ENCODE peak calls at places on chromosomes 6 and 20, in ten cellular contexts. O is NB4, T is right lobe of liver, I is heart left ventricle, W is IMR-90, J is H54, G is transverse colon, R is H1, X is HepG2, D is endothelial cell of umbilical vein. Q is an unnamed sample.

GRCh38 chr20:52166150-52166549 is 25.4 kb downstream of the ZFP64 start:
- DNase-seq in W (no peak), R (no peak), I (no peak), X (no peak), O (no peak), D (no peak), G (no peak), T (no peak), J (no peak), Q (no peak)

GRCh38 chr6:130928993-130929678 is 101.9 kb downstream of the SMLR1 start:
- DNase-seq in G (no peak), D (peak; percentile 75), R (no peak), J (no peak), T (no peak), I (no peak), X (no peak), O (no peak), W (peak; percentile 91), Q (no peak)

GRCh38 chr6:132780770-132781371 is 17.6 kb downstream of the SLC18B1 start:
- DNase-seq in T (no peak), W (peak; percentile 63), I (no peak), D (no peak), O (peak; percentile 28), X (peak; percentile 19), G (no peak), R (no peak), J (no peak), Q (peak; percentile 12)

GRCh38 chr20:51378171-51378928 is 164.2 kb downstream of the NFATC2 start:
- DNase-seq in O (peak; percentile 46), W (no peak), X (no peak), D (no peak), G (no peak), T (no peak), I (no peak), R (no peak), J (no peak), Q (peak; percentile 10)

GRCh38 chr6:37169458-37170272 is at the start of gene PIM1:
- DNase-seq in O (peak; percentile 99), W (peak; percentile 95), R (peak; percentile 92), I (peak; percentile 100), X (peak; percentile 98), T (peak; percentile 100), J (peak; percentile 89), D (peak; percentile 97), G (peak; percentile 99), Q (peak; percentile 100)

GRCh38 chr6:101543796-101544195 is 150.3 kb downstream of the GRIK2 start:
- DNase-seq in R (no peak), J (no peak), X (no peak), T (no peak), O (no peak), I (no peak), W (no peak), D (no peak), G (no peak), Q (no peak)

GRCh38 chr6:80586242-80586641 is 479.8 kb downstream of the BCKDHB start:
- DNase-seq in R (no peak), G (no peak), O (no peak), I (no peak), J (no peak), X (no peak), D (no peak), W (no peak), T (no peak), Q (no peak)

GRCh38 chr6:98946877-98947410 is 802 bp downstream of the FBXL4 start:
- DNase-seq in X (no peak), W (peak; percentile 13), D (no peak), J (no peak), T (peak; percentile 65), O (peak; percentile 49), G (peak; percentile 63), I (no peak), R (no peak), Q (peak; percentile 51)

GRCh38 chr20:5495939-5496338 is 179.2 kb upstream of the PROKR2 start:
- DNase-seq in X (no peak), O (no peak), W (no peak), R (no peak), T (no peak), G (no peak), I (no peak), J (no peak), D (no peak), Q (no peak)

GRCh38 chr20:5497556-5497955 is 180.8 kb upstream of the PROKR2 start:
- DNase-seq in D (no peak), W (no peak), T (no peak), O (no peak), G (no peak), J (no peak), I (no peak), R (no peak), X (no peak), Q (no peak)

GRCh38 chr20:5491463-5491862 is 174.7 kb upstream of the PROKR2 start:
- DNase-seq in T (no peak), R (no peak), X (no peak), I (no peak), J (no peak), D (no peak), W (no peak), G (no peak), O (no peak), Q (no peak)

GRCh38 chr20:5492941-5493340 is 176.2 kb upstream of the PROKR2 start:
- DNase-seq in T (no peak), X (no peak), O (no peak), D (no peak), J (no peak), R (no peak), I (no peak), W (no peak), G (no peak), Q (peak; percentile 8)

GRCh38 chr20:5495026-5495425 is 178.3 kb upstream of the PROKR2 start:
- DNase-seq in O (no peak), X (no peak), D (no peak), G (no peak), T (no peak), I (no peak), J (no peak), W (no peak), R (no peak), Q (no peak)
- TF ChIP-seq POLR2A in O (no peak), X (no peak), D (no peak), G (no peak), T (no peak), I (no peak), J (no peak), W (no peak), R (no peak), Q (no peak)

GRCh38 chr20:63957004-63957689 is 931 bp upstream of the UCKL1 start:
- DNase-seq in J (peak; percentile 87), R (peak; percentile 73), T (peak; percentile 82), O (peak; percentile 92), G (peak; percentile 87), W (peak; percentile 49), X (peak; percentile 85), D (peak; percentile 69), I (peak; percentile 66), Q (peak; percentile 68)

GRCh38 chr20:63955846-63956663 is at the start of gene UCKL1:
- DNase-seq in X (peak; percentile 91), R (no peak), W (peak; percentile 91), D (peak; percentile 93), O (peak; percentile 95), I (peak; percentile 93), G (peak; percentile 94), T (peak; percentile 95), J (peak; percentile 85), Q (peak; percentile 92)

GRCh38 chr20:63955281-63955845 is 853 bp downstream of the UCKL1 start:
- DNase-seq in J (peak; percentile 61), O (peak; percentile 83), I (peak; percentile 58), W (no peak), D (peak; percentile 37), X (peak; percentile 33), T (no peak), G (peak; percentile 56), R (no peak), Q (peak; percentile 75)

GRCh38 chr20:63957690-63958441 is 1.6 kb upstream of the UCKL1 start:
- DNase-seq in I (peak; percentile 55), D (no peak), J (no peak), R (peak; percentile 73), O (peak; percentile 95), T (no peak), G (peak; percentile 89), X (peak; percentile 59), W (peak; percentile 23), Q (no peak)

DNA sequence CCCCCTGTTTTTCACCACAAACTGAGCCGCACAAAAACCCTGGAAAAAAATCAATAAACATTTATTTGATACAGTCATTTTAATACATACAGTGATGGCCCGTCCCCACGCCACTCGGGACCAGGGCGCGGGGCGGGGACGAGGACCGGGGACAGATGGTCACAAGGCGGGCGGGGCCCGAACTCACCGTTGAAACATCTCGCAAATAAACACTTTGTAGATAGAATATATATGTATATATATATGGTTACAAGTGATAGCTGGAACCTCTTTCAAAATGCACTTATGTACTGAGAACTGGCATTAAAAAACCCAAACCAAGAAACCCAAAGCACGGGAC is 418 bp upstream of the UCKL1 start:
- DNase-seq in R (no peak), T (no peak), X (no peak), D (no peak), J (no peak), I (no peak), O (no peak), G (no peak), W (no peak), Q (no peak)
- TF ChIP-seq POLR2A in R (no peak), T (no peak), X (no peak), D (no peak), J (no peak), I (no peak), O (no peak), G (no peak), W (no peak), Q (no peak)

GRCh38 chr20:41136695-41137411 is 490 bp upstream of the PLCG1 start:
- DNase-seq in D (peak; percentile 84), J (peak; percentile 86), R (peak; percentile 56), X (peak; percentile 84), I (peak; percentile 92), O (peak; percentile 82), G (peak; percentile 94), T (peak; percentile 92), W (peak; percentile 67), Q (peak; percentile 91)
- TF ChIP-seq POLR2A in D (peak; percentile 70), J (peak; percentile 59), R (peak; percentile 83), X (peak; percentile 80), I (peak; percentile 85), O (peak; percentile 44), G (peak; percentile 76), T (peak; percentile 66), W (peak; percentile 62), Q (peak; percentile 68)

DNA sequence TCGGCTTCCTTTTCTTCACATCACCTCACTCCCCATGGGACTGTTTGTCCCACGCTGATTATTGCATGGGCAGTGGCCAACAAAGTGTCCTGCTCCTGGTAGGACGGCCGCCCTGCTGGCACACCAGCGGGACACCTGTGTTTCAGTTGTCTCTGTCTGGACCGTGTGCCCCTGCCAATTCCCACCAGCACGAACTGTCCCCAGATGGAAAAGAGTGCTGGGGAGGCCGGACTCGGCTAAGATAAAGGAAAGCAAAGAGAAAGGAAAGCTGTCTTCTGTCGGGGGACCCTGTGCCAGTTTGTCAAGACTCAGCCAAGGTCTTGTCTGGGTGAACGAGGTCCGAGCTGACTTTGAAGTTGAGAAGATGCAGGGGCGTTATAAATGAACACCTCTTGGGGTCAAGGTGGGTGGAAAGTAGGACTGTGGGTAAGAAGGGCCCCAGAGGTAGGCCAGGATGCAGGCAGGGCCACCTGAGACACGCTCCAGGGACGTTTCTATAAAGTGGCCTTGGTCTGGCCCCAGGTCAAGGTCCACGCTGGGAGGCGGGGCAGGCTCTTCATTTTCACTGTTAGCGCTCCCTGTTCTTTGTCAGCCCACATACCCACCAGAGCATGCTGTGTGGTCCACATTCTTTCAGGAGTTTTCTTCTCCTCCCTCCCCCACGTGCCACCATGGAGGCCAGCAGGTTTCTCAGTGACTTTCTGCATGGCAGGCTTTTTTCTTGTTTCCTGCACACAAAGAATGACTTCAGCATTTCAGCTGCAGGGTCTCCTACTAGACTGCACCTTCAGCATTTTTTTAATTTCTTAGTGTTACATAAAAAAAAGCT is 57.2 kb downstream of the FAM50B start:
- DNase-seq in G (no peak), D (no peak), O (no peak), R (no peak), W (no peak), X (peak; percentile 94), J (no peak), T (peak; percentile 74), I (no peak), Q (no peak)
- TF ChIP-seq POLR2A in G (no peak), D (no peak), O (no peak), R (no peak), W (no peak), X (peak; percentile 57), J (no peak), T (no peak), I (no peak), Q (no peak)

Q was measured in erythroblast.